ENCODE peak calls at places on chromosome 3, in ten cellular contexts. One of them, this sample, is unnamed.

GRCh38 chr3:150271578-150271930 is 136.5 kb upstream of the TSC22D2 start:
- DNase-seq in foreskin fibroblast: no peak
- DNase-seq in NCI-H1105 treated with DMSO at 0.1 percent for 48 hours: no peak
- DNase-seq in body of pancreas: no peak
- DNase-seq in T follicular helper cell: no peak
- DNase-seq in stimulated activated naive CD8-positive, alpha-beta T cell treated with anti-CD3 and anti-CD28 coated beads, Interleukin-15, amount 100 ng/mL, for 72 hours: no peak
- DNase-seq in GM10248: no peak
- DNase-seq in amniotic stem cell: no peak
- DNase-seq in activated CD4-positive, alpha-beta memory T cell treated with anti-CD3 and anti-CD28 coated beads for 36 hours: no peak
- DNase-seq in endothelial cell of umbilical vein: peak; percentile 15
- DNase-seq in this sample: no peak

GRCh38 chr3:94413721-94414106 is 350.9 kb downstream of the NSUN3 start:
- DNase-seq in foreskin fibroblast: peak; percentile 52
- DNase-seq in NCI-H1105 treated with DMSO at 0.1 percent for 48 hours: no peak
- DNase-seq in body of pancreas: no peak
- DNase-seq in T follicular helper cell: no peak
- DNase-seq in stimulated activated naive CD8-positive, alpha-beta T cell treated with anti-CD3 and anti-CD28 coated beads, Interleukin-15, amount 100 ng/mL, for 72 hours: no peak
- DNase-seq in GM10248: no peak
- DNase-seq in amniotic stem cell: no peak
- DNase-seq in activated CD4-positive, alpha-beta memory T cell treated with anti-CD3 and anti-CD28 coated beads for 36 hours: no peak
- DNase-seq in endothelial cell of umbilical vein: no peak
- DNase-seq in this sample: no peak

GRCh38 chr3:4432233-4432632 is 34.8 kb downstream of the SUMF1 start:
- DNase-seq in foreskin fibroblast: no peak
- DNase-seq in NCI-H1105 treated with DMSO at 0.1 percent for 48 hours: no peak
- DNase-seq in body of pancreas: no peak
- DNase-seq in T follicular helper cell: no peak
- DNase-seq in stimulated activated naive CD8-positive, alpha-beta T cell treated with anti-CD3 and anti-CD28 coated beads, Interleukin-15, amount 100 ng/mL, for 72 hours: no peak
- DNase-seq in GM10248: no peak
- DNase-seq in amniotic stem cell: no peak
- DNase-seq in activated CD4-positive, alpha-beta memory T cell treated with anti-CD3 and anti-CD28 coated beads for 36 hours: no peak
- DNase-seq in endothelial cell of umbilical vein: no peak
- DNase-seq in this sample: no peak

GRCh38 chr3:13044496-13045244 is 28.6 kb downstream of the IQSEC1 start:
- DNase-seq in foreskin fibroblast: no peak
- DNase-seq in NCI-H1105 treated with DMSO at 0.1 percent for 48 hours: no peak
- DNase-seq in body of pancreas: no peak
- DNase-seq in T follicular helper cell: no peak
- DNase-seq in stimulated activated naive CD8-positive, alpha-beta T cell treated with anti-CD3 and anti-CD28 coated beads, Interleukin-15, amount 100 ng/mL, for 72 hours: no peak
- DNase-seq in GM10248: no peak
- DNase-seq in amniotic stem cell: no peak
- DNase-seq in activated CD4-positive, alpha-beta memory T cell treated with anti-CD3 and anti-CD28 coated beads for 36 hours: no peak
- DNase-seq in endothelial cell of umbilical vein: no peak
- DNase-seq in this sample: peak; percentile 10

GRCh38 chr3:138479355-138479964 is 45.0 kb downstream of the ESYT3 start:
- DNase-seq in foreskin fibroblast: peak; percentile 76
- DNase-seq in NCI-H1105 treated with DMSO at 0.1 percent for 48 hours: peak; percentile 76
- DNase-seq in body of pancreas: peak; percentile 36
- DNase-seq in T follicular helper cell: no peak
- DNase-seq in stimulated activated naive CD8-positive, alpha-beta T cell treated with anti-CD3 and anti-CD28 coated beads, Interleukin-15, amount 100 ng/mL, for 72 hours: peak; percentile 49
- DNase-seq in GM10248: peak; percentile 53
- DNase-seq in amniotic stem cell: peak; percentile 8
- DNase-seq in activated CD4-positive, alpha-beta memory T cell treated with anti-CD3 and anti-CD28 coated beads for 36 hours: peak; percentile 54
- DNase-seq in endothelial cell of umbilical vein: peak; percentile 55
- DNase-seq in this sample: peak; percentile 50

GRCh38 chr3:152477422-152477821 is 208.7 kb downstream of the MBNL1 start:
- DNase-seq in foreskin fibroblast: no peak
- DNase-seq in NCI-H1105 treated with DMSO at 0.1 percent for 48 hours: no peak
- DNase-seq in body of pancreas: no peak
- DNase-seq in T follicular helper cell: no peak
- DNase-seq in stimulated activated naive CD8-positive, alpha-beta T cell treated with anti-CD3 and anti-CD28 coated beads, Interleukin-15, amount 100 ng/mL, for 72 hours: no peak
- DNase-seq in GM10248: no peak
- DNase-seq in amniotic stem cell: no peak
- DNase-seq in activated CD4-positive, alpha-beta memory T cell treated with anti-CD3 and anti-CD28 coated beads for 36 hours: no peak
- DNase-seq in endothelial cell of umbilical vein: no peak
- DNase-seq in this sample: no peak

GRCh38 chr3:107674371-107674770 is 151.6 kb downstream of the BBX start:
- DNase-seq in foreskin fibroblast: no peak
- DNase-seq in NCI-H1105 treated with DMSO at 0.1 percent for 48 hours: no peak
- DNase-seq in body of pancreas: no peak
- DNase-seq in T follicular helper cell: no peak
- DNase-seq in stimulated activated naive CD8-positive, alpha-beta T cell treated with anti-CD3 and anti-CD28 coated beads, Interleukin-15, amount 100 ng/mL, for 72 hours: no peak
- DNase-seq in GM10248: no peak
- DNase-seq in amniotic stem cell: no peak
- DNase-seq in activated CD4-positive, alpha-beta memory T cell treated with anti-CD3 and anti-CD28 coated beads for 36 hours: no peak
- DNase-seq in endothelial cell of umbilical vein: no peak
- DNase-seq in this sample: no peak

GRCh38 chr3:170780955-170781354 is 89.0 kb downstream of the RPL22L1 start:
- DNase-seq in foreskin fibroblast: peak; percentile 55
- DNase-seq in NCI-H1105 treated with DMSO at 0.1 percent for 48 hours: no peak
- DNase-seq in body of pancreas: no peak
- DNase-seq in T follicular helper cell: no peak
- DNase-seq in stimulated activated naive CD8-positive, alpha-beta T cell treated with anti-CD3 and anti-CD28 coated beads, Interleukin-15, amount 100 ng/mL, for 72 hours: no peak
- DNase-seq in GM10248: no peak
- DNase-seq in amniotic stem cell: no peak
- DNase-seq in activated CD4-positive, alpha-beta memory T cell treated with anti-CD3 and anti-CD28 coated beads for 36 hours: no peak
- DNase-seq in endothelial cell of umbilical vein: no peak
- DNase-seq in this sample: no peak

GRCh38 chr3:129282727-129283327 is 4.2 kb downstream of the HMCES start:
- DNase-seq in foreskin fibroblast: peak; percentile 30
- DNase-seq in NCI-H1105 treated with DMSO at 0.1 percent for 48 hours: no peak
- DNase-seq in body of pancreas: no peak
- DNase-seq in T follicular helper cell: no peak
- DNase-seq in stimulated activated naive CD8-positive, alpha-beta T cell treated with anti-CD3 and anti-CD28 coated beads, Interleukin-15, amount 100 ng/mL, for 72 hours: peak; percentile 44
- DNase-seq in GM10248: peak; percentile 82
- DNase-seq in amniotic stem cell: no peak
- DNase-seq in activated CD4-positive, alpha-beta memory T cell treated with anti-CD3 and anti-CD28 coated beads for 36 hours: peak; percentile 35
- DNase-seq in endothelial cell of umbilical vein: no peak
- DNase-seq in this sample: no peak

GRCh38 chr3:128385080-128385832 is 81.4 kb downstream of the DNAJB8 start:
- DNase-seq in foreskin fibroblast: peak; percentile 95
- DNase-seq in NCI-H1105 treated with DMSO at 0.1 percent for 48 hours: no peak
- DNase-seq in body of pancreas: peak; percentile 89
- DNase-seq in T follicular helper cell: no peak
- DNase-seq in stimulated activated naive CD8-positive, alpha-beta T cell treated with anti-CD3 and anti-CD28 coated beads, Interleukin-15, amount 100 ng/mL, for 72 hours: no peak
- DNase-seq in GM10248: no peak
- DNase-seq in amniotic stem cell: no peak
- DNase-seq in activated CD4-positive, alpha-beta memory T cell treated with anti-CD3 and anti-CD28 coated beads for 36 hours: no peak
- DNase-seq in endothelial cell of umbilical vein: no peak
- DNase-seq in this sample: no peak

GRCh38 chr3:115099115-115099884 is 47.8 kb downstream of the ZBTB20 start:
- DNase-seq in foreskin fibroblast: peak; percentile 23
- DNase-seq in NCI-H1105 treated with DMSO at 0.1 percent for 48 hours: no peak
- DNase-seq in body of pancreas: no peak
- DNase-seq in T follicular helper cell: no peak
- DNase-seq in stimulated activated naive CD8-positive, alpha-beta T cell treated with anti-CD3 and anti-CD28 coated beads, Interleukin-15, amount 100 ng/mL, for 72 hours: no peak
- DNase-seq in GM10248: no peak
- DNase-seq in amniotic stem cell: no peak
- DNase-seq in activated CD4-positive, alpha-beta memory T cell treated with anti-CD3 and anti-CD28 coated beads for 36 hours: no peak
- DNase-seq in endothelial cell of umbilical vein: peak; percentile 36
- DNase-seq in this sample: peak; percentile 45

GRCh38 chr3:128395500-128396125 is 71.1 kb downstream of the DNAJB8 start:
- DNase-seq in foreskin fibroblast: peak; percentile 68
- DNase-seq in NCI-H1105 treated with DMSO at 0.1 percent for 48 hours: no peak
- DNase-seq in body of pancreas: peak; percentile 66
- DNase-seq in T follicular helper cell: no peak
- DNase-seq in stimulated activated naive CD8-positive, alpha-beta T cell treated with anti-CD3 and anti-CD28 coated beads, Interleukin-15, amount 100 ng/mL, for 72 hours: no peak
- DNase-seq in GM10248: no peak
- DNase-seq in amniotic stem cell: no peak
- DNase-seq in activated CD4-positive, alpha-beta memory T cell treated with anti-CD3 and anti-CD28 coated beads for 36 hours: no peak
- DNase-seq in endothelial cell of umbilical vein: peak; percentile 43
- DNase-seq in this sample: no peak

GRCh38 chr3:65234499-65234898 is 546.7 kb upstream of the ADAMTS9 start:
- DNase-seq in foreskin fibroblast: no peak
- DNase-seq in NCI-H1105 treated with DMSO at 0.1 percent for 48 hours: no peak
- DNase-seq in body of pancreas: no peak
- DNase-seq in T follicular helper cell: no peak
- DNase-seq in stimulated activated naive CD8-positive, alpha-beta T cell treated with anti-CD3 and anti-CD28 coated beads, Interleukin-15, amount 100 ng/mL, for 72 hours: no peak
- DNase-seq in GM10248: no peak
- DNase-seq in amniotic stem cell: no peak
- DNase-seq in activated CD4-positive, alpha-beta memory T cell treated with anti-CD3 and anti-CD28 coated beads for 36 hours: no peak
- DNase-seq in endothelial cell of umbilical vein: no peak
- DNase-seq in this sample: no peak

This sample was measured in NCI-H69.